ENCODE peak calls at places on chromosomes 11 and 22, in eight cellular contexts. M is caudate nucleus; L is effector memory CD8-positive, alpha-beta T cell; R is cardiac septum; P is HEK293T; C is putamen; Q is astrocyte of the cerebellum; U is EH. G is an unnamed sample.

GRCh38 chr22:48234011-48234410 is 1471.6 kb downstream of the TBC1D22A start:
- DNase-seq in M (no peak), L (no peak), R (peak), P (no peak), C (no peak), Q (no peak), U (no peak), G (no peak)

GRCh38 chr11:69238562-69239319 is 55.2 kb upstream of the MYEOV start:
- DNase-seq in M (no peak), L (no peak), R (peak), P (no peak), C (no peak), Q (no peak), U (no peak), G (no peak)

GRCh38 chr11:74820763-74821162 is 72.1 kb downstream of the RNF169 start:
- DNase-seq in M (no peak), L (no peak), R (no peak), P (no peak), C (no peak), Q (peak), U (peak), G (no peak)

GRCh38 chr22:49889071-49889470 is 29.2 kb downstream of the ALG12 start:
- DNase-seq in M (peak), L (no peak), R (peak), P (no peak), C (peak), Q (peak), U (no peak), G (no peak)

GRCh38 chr11:26483101-26483500 is 89.0 kb downstream of the MUC15 start:
- DNase-seq in M (no peak), L (no peak), R (no peak), P (no peak), C (no peak), Q (no peak), U (no peak), G (no peak)

GRCh38 chr11:117097567-117098268 is 510 bp downstream of the SIK3 start:
- DNase-seq in M (no peak), L (peak), R (no peak), P (peak), C (peak), Q (no peak), U (peak), G (peak)

GRCh38 chr22:31715157-31715778 is 34.7 kb downstream of the PRR14L start:
- DNase-seq in M (no peak), L (no peak), R (no peak), P (no peak), C (no peak), Q (no peak), U (no peak), G (no peak)

GRCh38 chr22:40414838-40415505 is 44.6 kb downstream of the SGSM3 start:
- DNase-seq in M (no peak), L (no peak), R (no peak), P (no peak), C (no peak), Q (no peak), U (no peak), G (no peak)

GRCh38 chr11:103619480-103619879 is 417.0 kb upstream of the DDI1 start:
- DNase-seq in M (no peak), L (no peak), R (no peak), P (peak), C (no peak), Q (no peak), U (no peak), G (no peak)

GRCh38 chr22:44360686-44361381 is 48.1 kb upstream of the SHISAL1 start:
- DNase-seq in M (no peak), L (no peak), R (no peak), P (no peak), C (no peak), Q (peak), U (peak), G (no peak)

GRCh38 chr11:68780829-68781228 is 29.5 kb upstream of the TESMIN start:
- DNase-seq in M (no peak), L (no peak), R (no peak), P (peak), C (no peak), Q (no peak), U (peak), G (no peak)

GRCh38 chr11:65488273-65489058 is 10.4 kb upstream of the MALAT1 start:
- DNase-seq in M (no peak), L (no peak), R (no peak), P (no peak), C (no peak), Q (no peak), U (peak), G (no peak)

GRCh38 chr11:23509023-23509422 is 648.7 kb upstream of the CCDC179 start:
- DNase-seq in M (no peak), L (no peak), R (no peak), P (no peak), C (no peak), Q (peak), U (peak), G (no peak)

GRCh38 chr22:26579331-26579886 is 10.5 kb downstream of the TPST2 start:
- DNase-seq in M (no peak), L (peak), R (no peak), P (no peak), C (no peak), Q (no peak), U (no peak), G (no peak)

GRCh38 chr22:43201486-43202219 is 14.7 kb upstream of the TTLL12 start:
- DNase-seq in M (no peak), L (no peak), R (no peak), P (no peak), C (no peak), Q (no peak), U (no peak), G (no peak)

GRCh38 chr11:32366671-32367070 is 68.7 kb downstream of the WT1 start:
- DNase-seq in M (no peak), L (no peak), R (no peak), P (no peak), C (no peak), Q (peak), U (peak), G (no peak)

GRCh38 chr22:26995222-26995621 is 337.8 kb downstream of the MIAT start:
- DNase-seq in M (no peak), L (no peak), R (no peak), P (no peak), C (no peak), Q (no peak), U (no peak), G (no peak)

GRCh38 chr11:111976614-111977140 is 39.5 kb downstream of the DIXDC1 start:
- DNase-seq in M (no peak), L (no peak), R (no peak), P (peak), C (no peak), Q (no peak), U (peak), G (no peak)

GRCh38 chr11:3984896-3985295 is 109.7 kb upstream of the RRM1 start:
- DNase-seq in M (no peak), L (no peak), R (no peak), P (no peak), C (no peak), Q (no peak), U (no peak), G (no peak)

GRCh38 chr11:8063319-8063718 is 17.7 kb upstream of the TUB start:
- DNase-seq in M (no peak), L (no peak), R (no peak), P (no peak), C (no peak), Q (no peak), U (peak), G (no peak)

GRCh38 chr22:41862530-41863266 is 29.8 kb downstream of the SREBF2 start:
- DNase-seq in M (no peak), L (no peak), R (no peak), P (no peak), C (no peak), Q (no peak), U (peak), G (no peak)

GRCh38 chr22:43126506-43127165 is 16.1 kb downstream of the BIK start:
- DNase-seq in M (no peak), L (no peak), R (no peak), P (no peak), C (no peak), Q (peak), U (peak), G (no peak)

GRCh38 chr11:925158-925495 is 543 bp upstream of the AP2A2 start:
- DNase-seq in M (no peak), L (no peak), R (no peak), P (no peak), C (no peak), Q (no peak), U (no peak), G (no peak)

GRCh38 chr11:98568011-98568410 is 452.7 kb upstream of the CNTN5 start:
- DNase-seq in M (no peak), L (no peak), R (no peak), P (no peak), C (no peak), Q (peak), U (no peak), G (no peak)

GRCh38 chr11:30917859-30918478 is 331.8 kb upstream of the MPPED2 start:
- DNase-seq in M (no peak), L (no peak), R (no peak), P (peak), C (peak), Q (peak), U (peak), G (no peak)

GRCh38 chr11:71281901-71282300 is 29.5 kb upstream of the SHANK2 start:
- DNase-seq in M (no peak), L (no peak), R (no peak), P (no peak), C (no peak), Q (no peak), U (no peak), G (no peak)

GRCh38 chr11:59011672-59012071 is 72.4 kb downstream of the GLYATL1 start:
- DNase-seq in M (no peak), L (no peak), R (no peak), P (no peak), C (no peak), Q (no peak), U (no peak), G (no peak)

GRCh38 chr11:22491826-22492225 is 133.8 kb downstream of the FANCF start:
- DNase-seq in M (no peak), L (no peak), R (no peak), P (peak), C (peak), Q (peak), U (peak), G (no peak)

GRCh38 chr11:2791521-2792375 is 92.0 kb upstream of the KCNQ1OT1 start:
- DNase-seq in M (no peak), L (no peak), R (peak), P (no peak), C (no peak), Q (no peak), U (no peak), G (no peak)

GRCh38 chr11:68959465-68960298 is 21.1 kb downstream of the MRGPRD start:
- DNase-seq in M (no peak), L (no peak), R (no peak), P (no peak), C (no peak), Q (no peak), U (no peak), G (no peak)

GRCh38 chr11:120545813-120546212 is 34.3 kb downstream of the GRIK4 start:
- DNase-seq in M (no peak), L (no peak), R (no peak), P (no peak), C (no peak), Q (no peak), U (no peak), G (no peak)

GRCh38 chr11:18761144-18761543 is 30.5 kb downstream of the PTPN5 start:
- DNase-seq in M (no peak), L (no peak), R (no peak), P (no peak), C (no peak), Q (no peak), U (no peak), G (no peak)

GRCh38 chr22:48739348-48740085 is 1088.2 kb downstream of the BRD1 start:
- DNase-seq in M (no peak), L (no peak), R (peak), P (no peak), C (no peak), Q (no peak), U (no peak), G (no peak)